ENCODE peak calls at places on chromosomes 11 and 22, in four cellular contexts. B, D, W and K are unnamed samples.

GRCh38 chr11:1008001-1008400 is 28.5 kb downstream of the MUC6 start:
- DNase-seq in W (no peak), D (no peak), B (no peak), K (no peak)

GRCh38 chr11:2789791-2790580 is 90.2 kb upstream of the KCNQ1OT1 start:
- DNase-seq in B (no peak), D (no peak), W (no peak), K (no peak)

GRCh38 chr11:34194576-34195335 is 89.3 kb downstream of the NAT10 start:
- DNase-seq in B (no peak), D (no peak), W (peak), K (no peak)

GRCh38 chr11:16610738-16611388 is 127.6 kb upstream of the C11orf58 start:
- DNase-seq in D (no peak), W (no peak), B (no peak), K (no peak)

GRCh38 chr11:46913484-46913883 is 4.9 kb downstream of the LRP4 start:
- DNase-seq in B (no peak), W (no peak), D (no peak), K (no peak)

GRCh38 chr11:120078397-120078796 is 59.5 kb downstream of the TRIM29 start:
- DNase-seq in W (no peak), B (no peak), D (no peak), K (no peak)

GRCh38 chr22:45997775-45998637 is 21.0 kb upstream of the WNT7B start:
- DNase-seq in B (no peak), D (no peak), W (no peak), K (no peak)

GRCh38 chr11:122900803-122901202 is 18.2 kb downstream of the JHY start:
- DNase-seq in D (no peak), B (no peak), W (peak), K (no peak)

GRCh38 chr11:61092908-61093763 is 9.2 kb upstream of the CD5 start:
- DNase-seq in B (no peak), W (no peak), D (no peak), K (no peak)

GRCh38 chr11:134638796-134639540 is 226.9 kb upstream of the B3GAT1 start:
- DNase-seq in B (no peak), D (no peak), W (no peak), K (no peak)

GRCh38 chr11:118619444-118620205 is 12.2 kb downstream of the PHLDB1 start:
- DNase-seq in W (peak), D (no peak), B (peak), K (no peak)

GRCh38 chr11:76131142-76131541 is 75.2 kb downstream of the WNT11 start:
- DNase-seq in D (no peak), B (no peak), W (no peak), K (no peak)

GRCh38 chr11:65931773-65932557 is 12.7 kb downstream of the DRAP1 start:
- DNase-seq in W (no peak), D (no peak), B (no peak), K (no peak)

GRCh38 chr11:88480217-88480616 is 142.7 kb upstream of the CTSC start:
- DNase-seq in B (peak), W (peak), D (no peak), K (no peak)

GRCh38 chr11:1162153-1162497 is 4.4 kb downstream of the MUC5AC start:
- DNase-seq in D (no peak), B (no peak), W (no peak), K (no peak)

GRCh38 chr11:1744137-1744878 is 6.1 kb downstream of the IFITM10 start:
- DNase-seq in W (no peak), B (no peak), D (no peak), K (no peak)

GRCh38 chr11:133474461-133474860 is 57.8 kb downstream of the OPCML start:
- DNase-seq in B (no peak), W (no peak), D (no peak), K (no peak)

GRCh38 chr11:65859134-65859811 is 960 bp upstream of the MUS81 start:
- DNase-seq in D (peak), B (peak), W (peak), K (peak)

GRCh38 chr11:8108430-8108829 is 27.4 kb downstream of the TUB start:
- DNase-seq in D (no peak), B (no peak), W (no peak), K (no peak)

GRCh38 chr11:19432370-19433163 is 191.8 kb upstream of the E2F8 start:
- DNase-seq in W (peak), D (no peak), B (no peak), K (no peak)

GRCh38 chr11:76808996-76809395 is 25.8 kb downstream of the TSKU start:
- DNase-seq in W (no peak), B (no peak), D (no peak), K (no peak)

GRCh38 chr11:118912742-118913410 is 12.8 kb downstream of the BCL9L start:
- DNase-seq in B (peak), W (peak), D (no peak), K (no peak)

GRCh38 chr22:25134028-25134427 is 65.6 kb upstream of the CRYBB3 start:
- DNase-seq in B (peak), D (no peak), W (no peak), K (no peak)

GRCh38 chr11:13784848-13785247 is 116.4 kb downstream of the FAR1 start:
- DNase-seq in B (no peak), W (no peak), D (no peak), K (no peak)

GRCh38 chr11:79417069-79417920 is 23.5 kb downstream of the TENM4 start:
- DNase-seq in W (peak), D (no peak), B (no peak), K (no peak)

GRCh38 chr11:46345131-46345597 is 2.1 kb upstream of the DGKZ start:
- DNase-seq in D (no peak), W (no peak), B (peak), K (no peak)

GRCh38 chr11:116478676-116479075 is 294.1 kb downstream of the BUD13 start:
- DNase-seq in D (no peak), W (no peak), B (no peak), K (no peak)

GRCh38 chr11:26344647-26345046 is 12.7 kb downstream of the ANO3 start:
- DNase-seq in D (no peak), B (no peak), W (no peak), K (no peak)

GRCh38 chr11:73308963-73309960 is 1.2 kb downstream of the ARHGEF17 start:
- DNase-seq in W (peak), D (peak), B (peak), K (no peak)

GRCh38 chr11:124605719-124606118 is 5.5 kb upstream of the PANX3 start:
- DNase-seq in W (no peak), B (no peak), D (no peak), K (no peak)

GRCh38 chr22:28345304-28345703 is 334.3 kb downstream of the TTC28 start:
- DNase-seq in D (no peak), B (no peak), W (no peak), K (no peak)

GRCh38 chr11:85530596-85530995 is 96.5 kb downstream of the DLG2 start:
- DNase-seq in W (no peak), B (no peak), D (no peak), K (no peak)

GRCh38 chr11:85536438-85536837 is 90.7 kb downstream of the DLG2 start:
- DNase-seq in W (no peak), D (no peak), B (no peak), K (no peak)

GRCh38 chr11:85539029-85539689 is 88.0 kb downstream of the DLG2 start:
- DNase-seq in D (no peak), B (no peak), W (no peak), K (no peak)

GRCh38 chr11:85531498-85531897 is 95.6 kb downstream of the DLG2 start:
- DNase-seq in D (no peak), W (no peak), B (no peak), K (no peak)

GRCh38 chr11:85534806-85535205 is 92.3 kb downstream of the DLG2 start:
- DNase-seq in D (no peak), B (no peak), W (no peak), K (no peak)
- TF ChIP-seq POLR2A in D (no peak), B (no peak), W (no peak), K (no peak)

GRCh38 chr22:31504282-31504681 is 7.9 kb downstream of the SFI1 start:
- DNase-seq in B (no peak), D (no peak), W (peak), K (no peak)
- TF ChIP-seq POLR2A in B (no peak), D (no peak), W (no peak), K (no peak)

DNA sequence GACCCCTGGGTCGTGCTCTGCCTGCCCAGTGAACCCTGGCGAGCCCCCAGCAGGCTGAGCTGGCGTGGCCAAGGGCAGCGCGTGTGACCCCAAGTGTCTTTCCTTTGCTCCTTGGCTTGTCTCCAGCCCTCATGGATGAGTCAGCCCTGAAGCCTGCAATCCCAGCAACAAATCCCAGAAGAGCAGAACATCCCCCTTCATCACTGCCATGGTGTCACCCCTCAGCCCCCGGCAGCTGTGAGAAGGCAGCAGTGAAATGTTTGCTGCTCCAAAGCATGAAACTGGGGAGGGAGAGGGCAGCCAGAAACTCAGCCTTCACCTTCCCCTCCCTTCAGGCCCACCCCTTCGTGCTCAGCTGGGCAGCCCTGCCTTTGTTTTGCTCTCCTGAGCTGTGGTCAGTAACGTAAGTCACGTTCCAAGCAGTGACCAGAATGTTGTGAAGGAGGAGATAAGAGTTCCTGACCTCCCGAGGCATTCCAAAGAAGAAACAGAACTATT is 29.8 kb downstream of the ADAMTS15 start:
- DNase-seq in D (no peak), B (peak), W (peak), K (no peak)
- TF ChIP-seq POLR2A in D (no peak), B (no peak), W (no peak), K (no peak)

GRCh38 chr11:101914737-101915426 is at the start of gene CEP126:
- DNase-seq in B (peak), D (peak), W (peak), K (peak)
- TF ChIP-seq POLR2A in B (peak), D (peak), W (peak), K (peak)

GRCh38 chr11:67432655-67433349 is 4.5 kb downstream of the RPS6KB2 start:
- DNase-seq in D (no peak), B (no peak), W (no peak), K (no peak)
- TF ChIP-seq POLR2A in D (no peak), B (no peak), W (no peak), K (no peak)

GRCh38 chr11:64745219-64745522 is 1.2 kb upstream of the RASGRP2 start:
- DNase-seq in W (no peak), B (peak), D (no peak), K (no peak)

GRCh38 chr11:64744544-64745218 is 739 bp upstream of the RASGRP2 start:
- DNase-seq in D (no peak), W (no peak), B (no peak), K (no peak)

GRCh38 chr11:64742087-64742939 is 1.6 kb downstream of the RASGRP2 start:
- DNase-seq in D (no peak), B (no peak), W (no peak), K (no peak)

GRCh38 chr11:64742940-64743590 is 877 bp downstream of the RASGRP2 start:
- DNase-seq in W (no peak), D (no peak), B (peak), K (peak)

DNA sequence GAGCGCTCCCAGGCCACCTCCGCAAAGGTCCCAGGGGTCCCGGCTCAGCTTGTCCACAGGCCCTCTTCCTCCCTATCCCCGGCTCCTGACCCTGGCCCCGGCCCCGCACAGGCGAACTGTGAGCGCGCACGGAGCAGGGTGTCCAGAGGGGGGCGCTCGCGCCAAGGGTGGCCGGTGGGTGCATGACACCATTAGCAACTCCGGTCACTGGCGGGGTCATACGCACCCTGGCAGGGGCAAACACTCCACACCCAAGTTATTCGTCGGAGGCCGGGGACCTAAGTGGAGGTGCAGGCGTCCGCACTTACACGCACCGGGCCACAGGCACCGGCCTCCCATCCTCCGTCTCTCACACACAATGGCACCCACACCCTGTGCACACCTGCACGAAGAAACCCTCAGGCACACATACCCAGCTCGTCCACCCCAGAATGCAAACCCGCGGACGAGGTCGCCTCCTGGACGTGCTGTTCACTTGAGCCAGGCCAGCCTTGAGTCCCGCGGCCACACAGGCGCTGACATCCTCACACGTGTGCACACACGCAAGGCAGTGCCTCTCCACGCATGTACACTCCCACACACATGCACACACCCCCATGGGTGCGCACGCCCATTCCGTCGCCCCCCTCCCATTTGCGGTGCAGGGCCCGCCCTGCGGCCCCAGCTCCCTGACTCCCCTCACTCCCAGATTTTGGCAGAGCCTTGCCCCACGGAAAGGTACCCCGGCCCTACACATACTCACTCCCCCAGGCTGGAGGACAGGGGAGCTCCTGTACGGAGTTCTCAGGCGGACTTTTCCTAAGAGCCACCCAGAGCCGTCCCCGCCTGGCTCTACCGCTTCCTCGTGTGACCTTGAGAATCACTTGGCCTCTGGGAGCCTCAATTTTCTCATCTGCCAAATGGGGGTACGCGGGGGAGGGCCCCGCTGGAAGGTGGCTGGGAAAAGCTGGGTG is at the start of gene RASGRP2:
- DNase-seq in D (peak), W (no peak), B (peak), K (peak)
- TF ChIP-seq POLR2A in D (no peak), W (no peak), B (no peak), K (no peak)

DNA sequence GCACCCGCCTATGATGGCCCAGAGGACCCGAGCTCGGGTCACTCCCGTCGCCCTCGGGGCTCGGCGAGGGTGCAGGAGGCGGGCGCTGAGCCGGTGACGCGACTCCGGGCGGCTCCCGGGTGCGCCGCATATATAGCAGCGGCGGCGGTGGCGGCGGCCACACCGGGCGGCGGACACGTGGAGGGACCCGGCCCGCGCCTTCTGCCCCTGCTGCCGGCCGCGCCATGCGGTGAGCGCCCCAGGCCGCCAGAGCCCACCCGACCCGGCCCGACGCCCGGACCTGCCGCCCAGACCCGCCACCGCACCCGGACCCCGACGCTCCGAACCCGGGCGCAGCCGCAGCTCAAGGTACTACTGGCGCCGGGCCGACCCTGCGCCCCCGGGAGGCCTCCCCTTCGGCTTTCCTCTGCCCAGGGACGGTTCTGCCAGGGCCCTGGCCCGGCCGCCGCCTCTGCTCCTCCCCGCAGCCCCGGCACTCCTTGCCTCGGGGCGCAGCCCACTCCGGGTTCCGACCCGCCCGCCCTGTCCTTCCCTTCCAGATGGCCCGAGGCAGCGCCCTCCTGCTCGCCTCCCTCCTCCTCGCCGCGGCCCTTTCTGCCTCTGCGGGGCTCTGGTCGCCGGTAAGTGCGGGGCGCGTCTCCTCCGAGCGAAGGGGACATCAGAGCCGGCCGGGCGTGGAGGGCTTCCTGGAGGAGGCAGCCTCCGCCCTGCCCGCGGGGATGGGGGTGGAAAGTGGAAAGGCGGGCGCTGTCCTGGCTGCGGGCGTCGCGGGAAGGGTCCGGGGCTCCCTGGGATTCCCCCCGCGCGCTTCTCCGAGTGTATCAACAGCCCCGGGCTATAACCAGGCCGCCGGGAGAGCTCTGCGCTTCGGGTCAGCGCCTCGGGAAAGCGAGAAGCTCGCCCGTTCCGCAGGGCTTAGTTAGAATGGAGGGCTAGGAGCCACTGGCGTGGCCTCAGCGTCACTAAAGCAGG is at the start of gene GAL:
- DNase-seq in W (no peak), B (no peak), D (no peak), K (peak)
- TF ChIP-seq POLR2A in W (no peak), B (no peak), D (no peak), K (no peak)